ENCODE peak calls at places on chromosomes 16 and 17, in six cellular contexts. K is fibroblast of villous mesenchyme, Y is breast epithelium, N is A549, H is PC-9, Z is ascending aorta. Q is an unnamed sample.

GRCh38 chr16:31010539-31010938 is at the start of gene STX1B:
- DNase-seq in K (no peak), Y (no peak), N (no peak), H (no peak), Z (no peak), Q (no peak)

GRCh38 chr16:64964126-64964540 is 157.7 kb downstream of the CDH11 start:
- DNase-seq in K (peak; percentile 51), Y (no peak), N (no peak), H (no peak), Z (no peak), Q (no peak)

GRCh38 chr17:81230043-81230820 is 7.5 kb upstream of the CEP131 start:
- DNase-seq in K (no peak), Y (no peak), N (peak; percentile 79), H (peak; percentile 46), Z (no peak), Q (no peak)

GRCh38 chr16:9738690-9739089 is 443.5 kb downstream of the GRIN2A start:
- DNase-seq in K (no peak), Y (no peak), N (no peak), H (no peak), Z (no peak), Q (no peak)

GRCh38 chr17:73283841-73284282 is 22.2 kb upstream of the CPSF4L start:
- DNase-seq in K (no peak), Y (no peak), N (no peak), H (no peak), Z (no peak), Q (peak; percentile 53)

GRCh38 chr17:80731255-80731840 is 186.7 kb downstream of the RPTOR start:
- DNase-seq in K (no peak), Y (no peak), N (no peak), H (no peak), Z (no peak), Q (no peak)

GRCh38 chr17:81263371-81264181 is 24.5 kb downstream of the NDUFAF8 start:
- DNase-seq in K (no peak), Y (no peak), N (no peak), H (no peak), Z (no peak), Q (no peak)

GRCh38 chr17:59623151-59623550 is 3.5 kb downstream of the CLTC start:
- DNase-seq in K (peak; percentile 18), Y (no peak), N (no peak), H (no peak), Z (no peak), Q (no peak)

GRCh38 chr16:66977341-66978113 is 10.9 kb upstream of the CES4A start:
- DNase-seq in K (peak; percentile 82), Y (peak; percentile 79), N (peak; percentile 91), H (peak; percentile 82), Z (peak; percentile 92), Q (peak; percentile 88)

GRCh38 chr16:66592241-66592640 is 12.3 kb upstream of the CMTM3 start:
- DNase-seq in K (no peak), Y (no peak), N (no peak), H (no peak), Z (no peak), Q (no peak)

GRCh38 chr16:81917375-81917774 is 93.9 kb downstream of the SDR42E1 start:
- DNase-seq in K (no peak), Y (no peak), N (no peak), H (no peak), Z (no peak), Q (no peak)

GRCh38 chr16:84643180-84643583 is 5.1 kb upstream of the KLHL36 start:
- DNase-seq in K (peak; percentile 85), Y (peak; percentile 71), N (no peak), H (peak; percentile 77), Z (peak; percentile 89), Q (peak; percentile 52)

GRCh38 chr16:25106567-25107465 is 4.7 kb upstream of the LCMT1 start:
- DNase-seq in K (peak; percentile 85), Y (peak; percentile 93), N (peak; percentile 92), H (peak; percentile 92), Z (peak; percentile 98), Q (peak; percentile 96)

GRCh38 chr16:60331168-60331567 is 1597.1 kb upstream of the GOT2 start:
- DNase-seq in K (no peak), Y (no peak), N (no peak), H (no peak), Z (no peak), Q (no peak)

GRCh38 chr17:56324676-56325075 is 171.4 kb downstream of the ANKFN1 start:
- DNase-seq in K (no peak), Y (no peak), N (no peak), H (no peak), Z (no peak), Q (no peak)

GRCh38 chr17:74872313-74873035 is at the start of gene FDXR:
- DNase-seq in K (no peak), Y (no peak), N (peak; percentile 60), H (no peak), Z (no peak), Q (no peak)

GRCh38 chr17:51425793-51426192 is 165.4 kb downstream of the UTP18 start:
- DNase-seq in K (no peak), Y (no peak), N (no peak), H (no peak), Z (no peak), Q (no peak)

GRCh38 chr17:63701477-63702222 is 1.7 kb upstream of the LIMD2 start:
- DNase-seq in K (no peak), Y (no peak), N (no peak), H (no peak), Z (peak; percentile 67), Q (no peak)

GRCh38 chr17:50095626-50096037 is 481 bp downstream of the PDK2 start:
- DNase-seq in K (no peak), Y (no peak), N (no peak), H (no peak), Z (no peak), Q (peak; percentile 45)

GRCh38 chr17:1495265-1495664 is 2.8 kb upstream of the MYO1C start:
- DNase-seq in K (no peak), Y (peak; percentile 97), N (no peak), H (peak; percentile 17), Z (peak; percentile 88), Q (peak; percentile 64)

GRCh38 chr17:33385713-33386112 is 92.6 kb upstream of the ASIC2 start:
- DNase-seq in K (no peak), Y (no peak), N (no peak), H (no peak), Z (no peak), Q (no peak)

GRCh38 chr17:4152471-4152870 is 9.5 kb downstream of the CYB5D2 start:
- DNase-seq in K (no peak), Y (no peak), N (no peak), H (no peak), Z (no peak), Q (no peak)

GRCh38 chr17:29593546-29594440 is 861 bp downstream of the ANKRD13B start:
- DNase-seq in K (no peak), Y (no peak), N (no peak), H (peak; percentile 43), Z (no peak), Q (no peak)

GRCh38 chr16:22232277-22233049 is 26.4 kb downstream of the EEF2K start:
- DNase-seq in K (no peak), Y (peak; percentile 48), N (peak; percentile 87), H (peak; percentile 92), Z (no peak), Q (no peak)

DNA sequence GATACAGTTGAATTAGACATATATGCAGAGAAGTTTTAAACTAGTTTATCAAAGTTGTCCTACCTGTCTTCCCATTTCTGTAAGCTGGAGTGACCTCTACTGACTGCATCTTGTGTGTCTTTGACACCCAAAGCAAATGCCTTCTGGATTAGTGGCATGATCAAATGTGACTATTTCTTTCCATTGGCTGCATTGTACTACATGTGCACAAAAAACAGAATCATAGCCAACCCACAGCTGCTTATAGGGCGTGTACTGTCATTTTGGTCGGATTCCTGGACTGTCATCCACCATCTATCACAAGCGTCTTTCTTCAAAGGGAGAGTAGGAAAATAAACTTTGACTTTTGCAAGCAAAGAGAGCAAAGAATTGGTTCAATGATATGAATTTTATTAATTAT is 310.6 kb downstream of the MAP2K6 start:
- DNase-seq in K (no peak), Y (no peak), N (no peak), H (no peak), Z (no peak), Q (no peak)
- TF ChIP-seq CTCF in K (no peak), Y (no peak), N (no peak), H (no peak), Z (no peak), Q (no peak)

GRCh38 chr16:23520500-23520899 is 10.2 kb upstream of the GGA2 start:
- DNase-seq in K (no peak), Y (no peak), N (no peak), H (no peak), Z (no peak), Q (no peak)

GRCh38 chr16:23523321-23523720 is 13.0 kb upstream of the GGA2 start:
- DNase-seq in K (no peak), Y (no peak), N (no peak), H (no peak), Z (no peak), Q (no peak)

GRCh38 chr16:23521037-23521743 is 10.9 kb upstream of the GGA2 start:
- DNase-seq in K (no peak), Y (no peak), N (no peak), H (no peak), Z (no peak), Q (no peak)

GRCh38 chr16:23524001-23524400 is 13.7 kb upstream of the GGA2 start:
- DNase-seq in K (no peak), Y (no peak), N (no peak), H (no peak), Z (no peak), Q (no peak)

GRCh38 chr16:23521965-23522364 is 11.7 kb upstream of the GGA2 start:
- DNase-seq in K (no peak), Y (no peak), N (no peak), H (no peak), Z (no peak), Q (no peak)
- H3K4me3 ChIP-seq in K (no peak overlapping the region), Y (no peak overlapping the region), N (no peak overlapping the region), H (no peak overlapping the region), Z (no peak overlapping the region), Q (no peak overlapping the region)

DNA sequence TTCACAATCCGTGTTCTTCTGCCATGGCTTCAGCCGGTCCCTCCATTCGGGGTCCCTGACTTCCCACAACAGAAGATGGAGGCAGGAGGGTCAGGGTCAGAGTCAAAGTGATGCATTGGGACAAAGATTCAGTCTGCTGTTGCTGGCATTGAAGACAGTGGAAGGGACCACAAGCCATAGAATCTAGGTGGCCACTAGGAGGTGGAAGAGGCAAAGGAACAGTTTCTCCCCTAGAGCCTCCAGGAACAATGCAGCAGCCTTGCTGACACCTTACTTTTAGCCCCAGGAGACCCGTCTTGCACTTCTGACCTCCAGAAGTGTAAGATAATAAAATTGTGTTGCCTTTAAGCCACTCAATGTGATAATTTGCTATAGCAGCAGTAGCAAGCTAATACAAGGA is 55.9 kb downstream of the MFSD11 start:
- DNase-seq in K (peak; percentile 30), Y (no peak), N (peak; percentile 59), H (peak; percentile 27), Z (no peak), Q (no peak)
- TF ChIP-seq CTCF in K (peak; percentile 54), Y (no peak), N (peak; percentile 68), H (peak; percentile 54), Z (no peak), Q (no peak)

GRCh38 chr16:76484020-76484419 is 206.8 kb downstream of the CNTNAP4 start:
- DNase-seq in K (no peak), Y (no peak), N (no peak), H (no peak), Z (no peak), Q (no peak)
- H3K4me3 ChIP-seq in K (no peak overlapping the region), Y (no peak overlapping the region), N (no peak overlapping the region), H (no peak overlapping the region), Z (no peak overlapping the region), Q (no peak overlapping the region)

GRCh38 chr16:79751785-79752184 is 151.2 kb upstream of the MAF start:
- DNase-seq in K (no peak), Y (peak; percentile 69), N (no peak), H (no peak), Z (peak; percentile 82), Q (peak; percentile 26)
- TF ChIP-seq CTCF in K (no peak), Y (no peak), N (no peak), H (no peak), Z (no peak), Q (no peak)

Q was measured in gastrocnemius medialis.